ENCODE peak calls at places on chromosomes 16 and 17, in six cellular contexts. V is neural progenitor cell; O is NCI-H460; Q is HCEC 1CT; M is fibroblast of mammary gland; F is activated effector memory CD4-positive, alpha-beta T cell treated with anti-CD3 and anti-CD28 coated beads, Interleukin-2, amount 50 U/mL, for 16 hours. C is an unnamed sample.

GRCh38 chr17:16304832-16305231 is 48.4 kb downstream of the CENPV start:
- DNase-seq in V (peak; percentile 52), O (peak; percentile 42), Q (peak; percentile 51), M (peak; percentile 51), F (no peak), C (no peak)

GRCh38 chr17:6796017-6796886 is 20.2 kb downstream of the FBXO39 start:
- DNase-seq in V (no peak), O (no peak), Q (no peak), M (no peak), F (no peak), C (no peak)

GRCh38 chr17:83100853-83101391 is 21.5 kb downstream of the METRNL start:
- DNase-seq in V (no peak), O (no peak), Q (no peak), M (no peak), F (no peak), C (no peak)

GRCh38 chr17:948284-948852 is 31.2 kb downstream of the NXN start:
- DNase-seq in V (peak; percentile 73), O (no peak), Q (no peak), M (no peak), F (no peak), C (no peak)

GRCh38 chr16:62940573-62940972 is 904.3 kb upstream of the CDH8 start:
- DNase-seq in V (peak; percentile 6), O (no peak), Q (no peak), M (no peak), F (no peak), C (no peak)

GRCh38 chr17:28169621-28170349 is 127.3 kb downstream of the NLK start:
- DNase-seq in V (no peak), O (no peak), Q (no peak), M (peak; percentile 44), F (no peak), C (no peak)

GRCh38 chr16:27779719-27780161 is 229.8 kb downstream of the KATNIP start:
- DNase-seq in V (peak; percentile 84), O (peak; percentile 39), Q (peak; percentile 57), M (peak; percentile 61), F (no peak), C (no peak)

GRCh38 chr17:5536831-5537230 is 47.5 kb downstream of the NLRP1 start:
- DNase-seq in V (no peak), O (no peak), Q (no peak), M (no peak), F (peak; percentile 37), C (no peak)

GRCh38 chr16:66220766-66221165 is 145.7 kb upstream of the CDH5 start:
- DNase-seq in V (no peak), O (no peak), Q (no peak), M (no peak), F (no peak), C (no peak)

GRCh38 chr16:3597226-3597625 is 14.2 kb downstream of the SLX4 start:
- DNase-seq in V (no peak), O (no peak), Q (no peak), M (no peak), F (no peak), C (no peak)

GRCh38 chr17:48738803-48739526 is 10.4 kb upstream of the HOXB13 start:
- DNase-seq in V (peak; percentile 47), O (no peak), Q (no peak), M (no peak), F (peak; percentile 62), C (no peak)

GRCh38 chr16:30659507-30660423 is 1.5 kb downstream of the FBRS start:
- DNase-seq in V (peak; percentile 88), O (no peak), Q (peak; percentile 18), M (no peak), F (peak; percentile 81), C (peak; percentile 30)

GRCh38 chr16:26050489-26050888 is 358.7 kb downstream of the HS3ST4 start:
- DNase-seq in V (peak; percentile 47), O (no peak), Q (no peak), M (no peak), F (no peak), C (no peak)

GRCh38 chr17:81466564-81467472 is 45.8 kb downstream of the ACTG1 start:
- DNase-seq in V (no peak), O (no peak), Q (no peak), M (no peak), F (no peak), C (no peak)

GRCh38 chr16:65546353-65546791 is 424.5 kb upstream of the CDH11 start:
- DNase-seq in V (no peak), O (no peak), Q (peak; percentile 35), M (peak; percentile 66), F (no peak), C (no peak)

GRCh38 chr17:41308918-41309359 is at the start of gene KRTAP16-1:
- DNase-seq in V (no peak), O (no peak), Q (no peak), M (no peak), F (peak; percentile 77), C (peak; percentile 31)

GRCh38 chr17:13078591-13078990 is 60.8 kb upstream of the ELAC2 start:
- DNase-seq in V (no peak), O (no peak), Q (no peak), M (no peak), F (no peak), C (no peak)

GRCh38 chr17:39365252-39365651 is 36.2 kb downstream of the FBXL20 start:
- DNase-seq in V (no peak), O (no peak), Q (peak; percentile 46), M (peak; percentile 77), F (no peak), C (no peak)

GRCh38 chr17:75250009-75250471 is 11.4 kb downstream of the GGA3 start:
- DNase-seq in V (no peak), O (no peak), Q (no peak), M (peak; percentile 83), F (peak; percentile 93), C (no peak)

GRCh38 chr17:49779730-49780220 is 8.7 kb upstream of the KAT7 start:
- DNase-seq in V (peak; percentile 15), O (peak; percentile 41), Q (peak; percentile 95), M (peak; percentile 97), F (no peak), C (no peak)

GRCh38 chr17:43215341-43215740 is 3.7 kb downstream of the TMEM106A start:
- DNase-seq in V (no peak), O (no peak), Q (no peak), M (no peak), F (no peak), C (no peak)

GRCh38 chr17:36459601-36460000 is 26.9 kb upstream of the ZNHIT3 start:
- DNase-seq in V (no peak), O (no peak), Q (no peak), M (no peak), F (no peak), C (no peak)

GRCh38 chr17:40331743-40332641 is 23.0 kb downstream of the RARA start:
- DNase-seq in V (no peak), O (no peak), Q (no peak), M (peak; percentile 75), F (no peak), C (no peak)

GRCh38 chr17:50944902-50945720 is 79.0 kb upstream of the TOB1 start:
- DNase-seq in V (no peak), O (no peak), Q (no peak), M (no peak), F (no peak), C (no peak)

GRCh38 chr16:17228048-17228707 is 242.6 kb downstream of the XYLT1 start:
- DNase-seq in V (peak; percentile 20), O (no peak), Q (no peak), M (peak; percentile 16), F (no peak), C (no peak)

GRCh38 chr17:79777844-79778503 is at the start of gene CBX2:
- DNase-seq in V (peak; percentile 94), O (peak; percentile 73), Q (peak; percentile 72), M (peak; percentile 36), F (peak; percentile 94), C (peak; percentile 72)

C was measured in T-helper 17 cell.